ENCODE peak calls at places on chromosome 3, in four cellular contexts. E is WERI-Rb-1, F is nephron progenitor cell, P is foreskin keratinocyte. O is an unnamed sample.

GRCh38 chr3:178078933-178079332 is 457.3 kb upstream of the KCNMB2 start:
- DNase-seq in F (no peak), E (no peak), P (no peak), O (no peak)

GRCh38 chr3:127860223-127860622 is 37.9 kb upstream of the MGLL start:
- DNase-seq in F (no peak), E (no peak), P (no peak), O (no peak)

GRCh38 chr3:124442463-124442862 is 287.8 kb upstream of the UMPS start:
- DNase-seq in F (no peak), E (no peak), P (no peak), O (no peak)

GRCh38 chr3:132595036-132595435 is 2.0 kb upstream of the ACKR4 start:
- DNase-seq in P (peak), F (no peak), E (no peak), O (no peak)

GRCh38 chr3:29382399-29382798 is 101.5 kb downstream of the RBMS3 start:
- DNase-seq in P (no peak), E (no peak), F (no peak), O (no peak)

GRCh38 chr3:14555835-14556234 is 15.7 kb upstream of the GRIP2 start:
- DNase-seq in P (no peak), E (peak), F (no peak), O (peak)

GRCh38 chr3:77414881-77415280 is 375.0 kb downstream of the ROBO2 start:
- DNase-seq in P (no peak), E (no peak), F (no peak), O (no peak)

GRCh38 chr3:134650431-134651346 is at the start of gene KY:
- DNase-seq in E (peak), P (no peak), F (peak), O (peak)

GRCh38 chr3:197012021-197012883 is 17.4 kb downstream of the MELTF start:
- DNase-seq in E (no peak), F (no peak), P (no peak), O (no peak)

GRCh38 chr3:173841334-173841733 is 443.8 kb downstream of the NLGN1 start:
- DNase-seq in E (no peak), P (no peak), F (no peak), O (no peak)

GRCh38 chr3:57791245-57791644 is 35.1 kb downstream of the SLMAP start:
- DNase-seq in E (no peak), F (no peak), P (no peak), O (no peak)

GRCh38 chr3:119594066-119594465 is 3.6 kb upstream of the PLA1A start:
- DNase-seq in P (no peak), F (no peak), E (no peak), O (no peak)

GRCh38 chr3:153291052-153291689 is 129.1 kb downstream of the RAP2B start:
- DNase-seq in F (peak), E (peak), P (no peak), O (no peak)

GRCh38 chr3:50978991-50979667 is 304.4 kb downstream of the DOCK3 start:
- DNase-seq in E (no peak), P (no peak), F (no peak), O (no peak)

GRCh38 chr3:60009931-60010478 is 960.2 kb upstream of the CFAP20DC start:
- DNase-seq in F (no peak), P (no peak), E (no peak), O (no peak)

GRCh38 chr3:171704814-171705213 is 105.5 kb downstream of the PLD1 start:
- DNase-seq in P (no peak), F (no peak), E (no peak), O (no peak)

GRCh38 chr3:141486735-141487418 is at the start of gene RASA2:
- DNase-seq in F (peak), E (peak), P (no peak), O (peak)

GRCh38 chr3:169144271-169144670 is 519.2 kb downstream of the MECOM start:
- DNase-seq in E (no peak), F (no peak), P (no peak), O (no peak)

GRCh38 chr3:5186089-5186853 is 1.2 kb upstream of the EDEM1 start:
- DNase-seq in E (no peak), F (no peak), P (no peak), O (no peak)

GRCh38 chr3:149527531-149528343 is 53.2 kb downstream of the TM4SF4 start:
- DNase-seq in F (no peak), P (no peak), E (no peak), O (no peak)
- TF ChIP-seq CTCF in F (no peak), P (no peak), E (no peak), O (no peak)

DNA sequence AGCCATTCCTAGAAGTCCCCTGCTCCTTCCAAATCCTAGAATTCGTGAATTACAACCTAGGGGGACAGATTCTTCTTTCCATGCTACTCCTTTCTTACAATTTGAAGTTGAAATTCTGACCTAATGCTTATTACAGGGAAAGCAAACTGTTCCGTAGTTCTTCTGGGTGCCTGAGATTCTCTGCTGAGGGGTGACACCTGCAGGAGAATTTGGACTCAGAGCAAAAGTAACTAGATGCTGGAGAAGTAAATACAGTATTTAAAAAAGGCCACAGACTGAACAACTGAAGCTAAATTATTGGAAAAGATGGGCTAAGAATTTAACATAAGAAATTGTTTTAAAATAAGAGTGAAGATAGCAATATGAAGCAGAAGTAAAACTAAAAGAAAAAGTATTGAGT is 37.9 kb downstream of the ACAD9 start:
- DNase-seq in F (no peak), P (no peak), E (no peak), O (no peak)
- TF ChIP-seq CTCF in F (no peak), P (peak), E (no peak), O (peak)

GRCh38 chr3:63370094-63370493 is 92.0 kb downstream of the SYNPR start:
- DNase-seq in E (no peak), F (no peak), P (no peak), O (no peak)
- TF ChIP-seq CTCF in E (no peak), F (no peak), P (no peak), O (no peak)

GRCh38 chr3:44454258-44454657 is 23.2 kb downstream of the ZNF445 start:
- DNase-seq in E (no peak), P (no peak), F (no peak), O (no peak)

GRCh38 chr3:44455318-44455717 is 22.2 kb downstream of the ZNF445 start:
- DNase-seq in E (no peak), P (no peak), F (no peak), O (no peak)
- TF ChIP-seq CTCF in E (no peak), P (no peak), F (no peak), O (no peak)

DNA sequence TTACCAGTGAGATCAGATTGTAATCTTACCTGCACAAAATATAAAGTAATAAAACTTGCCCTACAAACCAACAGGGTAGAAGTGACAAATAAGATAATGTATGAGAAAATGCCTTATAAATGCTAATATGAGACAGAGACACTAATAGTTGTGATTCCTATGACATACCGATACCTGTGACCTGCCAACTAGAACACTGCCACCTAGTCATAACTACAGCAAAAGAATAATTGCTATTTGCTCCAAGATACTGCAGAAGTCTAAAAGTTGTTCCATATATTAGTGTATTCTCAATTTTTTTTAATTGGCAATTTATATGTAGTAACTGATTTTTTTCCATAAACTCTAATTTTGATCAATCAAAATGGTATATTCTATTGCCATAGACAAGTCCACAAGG is 25.3 kb upstream of the GP5 start:
- DNase-seq in E (no peak), F (no peak), P (no peak), O (no peak)
- TF ChIP-seq CTCF in E (no peak), F (no peak), P (no peak), O (peak)

GRCh38 chr3:174859109-174859735 is at the start of gene NAALADL2:
- DNase-seq in E (no peak), P (no peak), F (no peak), O (no peak)

GRCh38 chr3:174863488-174863887 is 4.4 kb downstream of the NAALADL2 start:
- DNase-seq in P (peak), E (no peak), F (no peak), O (no peak)

GRCh38 chr3:174859756-174860155 is 622 bp downstream of the NAALADL2 start:
- DNase-seq in F (no peak), P (no peak), E (no peak), O (no peak)

GRCh38 chr3:174862666-174863065 is 3.5 kb downstream of the NAALADL2 start:
- DNase-seq in F (no peak), P (no peak), E (no peak), O (no peak)

GRCh38 chr3:174862101-174862500 is 3.0 kb downstream of the NAALADL2 start:
- DNase-seq in P (peak), F (no peak), E (peak), O (peak)
- TF ChIP-seq CTCF in P (peak), F (no peak), E (peak), O (peak)

DNA sequence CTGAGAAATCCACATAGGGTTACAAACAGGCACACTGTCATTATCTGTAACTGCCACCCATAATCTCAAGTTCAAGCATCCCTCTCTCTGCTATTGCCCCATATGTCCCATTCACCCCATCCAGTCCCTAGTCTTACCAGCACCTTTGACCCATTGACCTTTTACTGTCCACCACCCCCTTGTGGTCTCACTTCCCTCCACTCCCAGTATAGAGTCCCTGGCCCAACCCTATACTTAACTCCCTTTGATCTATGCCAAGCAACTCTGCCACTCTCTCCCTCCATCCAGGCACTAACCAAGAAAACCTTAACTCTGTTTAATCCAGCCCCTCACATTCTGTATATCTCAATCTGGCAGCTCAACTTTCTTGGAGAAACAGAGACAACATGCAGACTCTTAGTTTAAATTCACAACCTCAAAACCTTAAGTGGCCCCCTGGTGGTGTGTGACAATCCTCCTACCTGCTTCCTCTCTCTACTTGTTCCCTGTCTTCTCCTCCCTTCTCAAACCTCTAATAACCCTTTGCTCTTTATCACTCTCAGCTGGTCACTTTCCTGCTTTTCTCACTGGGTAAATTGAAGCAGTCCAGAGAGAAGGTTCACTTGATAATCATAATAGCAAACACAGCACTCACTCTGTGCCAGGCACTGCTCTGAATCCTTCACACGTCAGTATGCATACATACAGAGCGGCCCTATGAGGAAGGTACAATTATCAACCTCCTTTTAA is 162.7 kb downstream of the STT3B start:
- DNase-seq in P (no peak), E (no peak), F (no peak), O (no peak)
- TF ChIP-seq CTCF in P (peak), E (peak), F (peak), O (peak)

GRCh38 chr3:53749428-53749827 is 96.8 kb downstream of the CHDH start:
- DNase-seq in P (no peak), F (no peak), E (no peak), O (no peak)

GRCh38 chr3:53758846-53759245 is 87.4 kb downstream of the CHDH start:
- DNase-seq in F (no peak), P (no peak), E (no peak), O (no peak)

GRCh38 chr3:53753518-53754183 is 92.6 kb downstream of the CHDH start:
- DNase-seq in P (no peak), F (no peak), E (no peak), O (no peak)

GRCh38 chr3:53750253-53751210 is 95.7 kb downstream of the CHDH start:
- DNase-seq in E (no peak), P (no peak), F (no peak), O (no peak)

GRCh38 chr3:53754325-53754724 is 91.9 kb downstream of the CHDH start:
- DNase-seq in P (no peak), E (no peak), F (no peak), O (no peak)
- TF ChIP-seq CTCF in P (no peak), E (no peak), F (no peak), O (no peak)